ENCODE peak calls at places on chromosomes 6 and 20, in four cellular contexts. F is activated naive CD4-positive, alpha-beta T cell treated with anti-CD3 and anti-CD28 coated beads, Interleukin-2, amount 50 U/mL, for 72 hours; O is fibroblast of the conjunctiva; U is SJSA1. W is an unnamed sample.

GRCh38 chr6:150684715-150685459 is 85.2 kb downstream of the PLEKHG1 start:
- DNase-seq in U (no peak), F (no peak), O (no peak), W (no peak)

GRCh38 chr6:164167873-164168405 is 753.4 kb downstream of the QKI start:
- DNase-seq in U (no peak), O (no peak), F (no peak), W (no peak)

GRCh38 chr6:52116605-52116948 is 29.2 kb upstream of the PKHD1 start:
- DNase-seq in U (no peak), F (no peak), O (no peak), W (no peak)

GRCh38 chr20:44475694-44476560 is at the start of gene TTPAL:
- DNase-seq in U (peak; percentile 83), O (no peak), F (peak; percentile 93), W (peak; percentile 36)

GRCh38 chr20:49751397-49751735 is 37.7 kb upstream of the B4GALT5 start:
- DNase-seq in U (no peak), O (no peak), F (no peak), W (no peak)

GRCh38 chr6:113464959-113465358 is 392.2 kb upstream of the MARCKS start:
- DNase-seq in O (peak; percentile 43), U (no peak), F (no peak), W (peak; percentile 14)

GRCh38 chr6:28501259-28501658 is 14.3 kb downstream of the GPX6 start:
- DNase-seq in F (no peak), O (no peak), U (no peak), W (no peak)

GRCh38 chr20:605237-605636 is 4.9 kb downstream of the TCF15 start:
- DNase-seq in O (no peak), U (no peak), F (no peak), W (no peak)

GRCh38 chr20:49187330-49188100 is 619 bp downstream of the STAU1 start:
- DNase-seq in U (no peak), F (peak; percentile 23), O (no peak), W (no peak)

GRCh38 chr6:159831373-159831679 is 31.2 kb downstream of the PNLDC1 start:
- DNase-seq in F (no peak), U (no peak), O (no peak), W (no peak)

GRCh38 chr6:28880894-28881780 is 42.6 kb downstream of the TRIM27 start:
- DNase-seq in O (peak; percentile 61), F (peak; percentile 74), U (peak; percentile 79), W (peak; percentile 36)

GRCh38 chr6:6556738-6557503 is 31.6 kb upstream of the LY86 start:
- DNase-seq in U (no peak), O (peak; percentile 16), F (peak; percentile 48), W (no peak)

GRCh38 chr6:37202788-37203491 is 33.0 kb downstream of the PIM1 start:
- DNase-seq in O (no peak), U (no peak), F (no peak), W (no peak)

GRCh38 chr6:39060467-39061160 is 12.0 kb downstream of the GLP1R start:
- DNase-seq in O (no peak), U (no peak), F (no peak), W (no peak)

GRCh38 chr6:123118811-123119210 is 122.8 kb downstream of the CLVS2 start:
- DNase-seq in O (no peak), F (no peak), U (no peak), W (no peak)

GRCh38 chr6:120056085-120056484 is 706.5 kb upstream of the MAN1A1 start:
- DNase-seq in O (no peak), U (no peak), F (no peak), W (no peak)

GRCh38 chr6:7617954-7618764 is 28.2 kb downstream of the SNRNP48 start:
- DNase-seq in O (peak; percentile 21), F (peak; percentile 20), U (peak; percentile 82), W (no peak)

GRCh38 chr20:37295001-37295400 is 5.5 kb downstream of the MANBAL start:
- DNase-seq in O (peak; percentile 88), F (peak; percentile 18), U (peak; percentile 93), W (no peak)

GRCh38 chr6:21348462-21349195 is 244.9 kb upstream of the SOX4 start:
- DNase-seq in F (no peak), U (no peak), O (no peak), W (no peak)

GRCh38 chr6:33080127-33081089 is 4.6 kb downstream of the HLA-DPB1 start:
- DNase-seq in O (peak; percentile 18), F (no peak), U (no peak), W (peak; percentile 35)

GRCh38 chr6:31576897-31577341 is 1.6 kb downstream of the TNF start:
- DNase-seq in O (no peak), U (no peak), F (no peak), W (no peak)

GRCh38 chr6:64293298-64293697 is 657.7 kb downstream of the PHF3 start:
- DNase-seq in U (no peak), O (no peak), F (no peak), W (no peak)

GRCh38 chr6:52834481-52834880 is 6.1 kb downstream of the GSTA5 start:
- DNase-seq in F (no peak), U (no peak), O (no peak), W (no peak)

GRCh38 chr6:3039384-3039783 is 28.9 kb upstream of the RIPK1 start:
- DNase-seq in F (no peak), U (no peak), O (no peak), W (no peak)

GRCh38 chr20:44362466-44362940 is 7.0 kb downstream of the HNF4A start:
- DNase-seq in O (no peak), F (no peak), U (no peak), W (no peak)

GRCh38 chr20:56393133-56393472 is 658 bp downstream of the CSTF1 start:
- DNase-seq in F (no peak), U (no peak), O (no peak), W (no peak)

GRCh38 chr6:25449774-25450173 is 170.6 kb downstream of the CARMIL1 start:
- DNase-seq in U (no peak), O (no peak), F (no peak), W (no peak)

GRCh38 chr6:42369568-42369967 is 82.2 kb downstream of the TRERF1 start:
- DNase-seq in U (no peak), F (no peak), O (no peak), W (no peak)

GRCh38 chr6:116444991-116445566 is 16.1 kb upstream of the CALHM6 start:
- DNase-seq in U (no peak), F (no peak), O (no peak), W (no peak)

GRCh38 chr6:20802596-20802995 is 268.3 kb downstream of the CDKAL1 start:
- DNase-seq in F (no peak), O (no peak), U (no peak), W (no peak)

GRCh38 chr6:101083533-101084172 is 202.5 kb upstream of the ASCC3 start:
- DNase-seq in U (peak; percentile 71), F (no peak), O (no peak), W (no peak)

GRCh38 chr6:15531973-15532372 is 130.9 kb downstream of the DTNBP1 start:
- DNase-seq in O (no peak), U (peak; percentile 32), F (no peak), W (no peak)

GRCh38 chr6:161748535-161749386 is 474.9 kb upstream of the AGPAT4 start:
- DNase-seq in F (peak; percentile 54), U (no peak), O (peak; percentile 3), W (no peak)

GRCh38 chr20:38083338-38084048 is 49.9 kb downstream of the RPRD1B start:
- DNase-seq in U (peak; percentile 58), F (no peak), O (no peak), W (no peak)

GRCh38 chr6:39731565-39731964 is 6.4 kb upstream of the KIF6 start:
- DNase-seq in O (no peak), F (no peak), U (no peak), W (no peak)

W was measured in thoracic aorta.